ENCODE peak calls at places on chromosomes 7 and 10, in four cellular contexts. One of them, this sample, is unnamed.

GRCh38 chr10:132479024-132479602 is 58.5 kb upstream of the INPP5A start:
- DNase-seq in activated CD8-positive, alpha-beta T cell treated with anti-CD3 and anti-CD28 coated beads for 36 hours: no peak
- DNase-seq in kidney glomerular epithelial cell: no peak
- DNase-seq in GM23248: no peak
- DNase-seq in this sample: peak

GRCh38 chr10:127694580-127695193 is 42.3 kb upstream of the FOXI2 start:
- DNase-seq in kidney glomerular epithelial cell: no peak
- DNase-seq in activated CD8-positive, alpha-beta T cell treated with anti-CD3 and anti-CD28 coated beads for 36 hours: peak
- DNase-seq in GM23248: peak
- DNase-seq in this sample: no peak

GRCh38 chr7:102874966-102875365 is 37.8 kb upstream of the LRRC17 start:
- DNase-seq in kidney glomerular epithelial cell: no peak
- DNase-seq in GM23248: peak
- DNase-seq in activated CD8-positive, alpha-beta T cell treated with anti-CD3 and anti-CD28 coated beads for 36 hours: no peak
- DNase-seq in this sample: no peak

GRCh38 chr7:134068670-134069069 is 58.5 kb upstream of the LRGUK start:
- DNase-seq in GM23248: no peak
- DNase-seq in activated CD8-positive, alpha-beta T cell treated with anti-CD3 and anti-CD28 coated beads for 36 hours: no peak
- DNase-seq in kidney glomerular epithelial cell: no peak
- DNase-seq in this sample: no peak

GRCh38 chr10:83677795-83678194 is 461.5 kb upstream of the GHITM start:
- DNase-seq in kidney glomerular epithelial cell: no peak
- DNase-seq in activated CD8-positive, alpha-beta T cell treated with anti-CD3 and anti-CD28 coated beads for 36 hours: no peak
- DNase-seq in GM23248: no peak
- DNase-seq in this sample: no peak

GRCh38 chr7:143318661-143319060 is 2.8 kb downstream of the CLCN1 start:
- DNase-seq in GM23248: peak
- DNase-seq in kidney glomerular epithelial cell: no peak
- DNase-seq in activated CD8-positive, alpha-beta T cell treated with anti-CD3 and anti-CD28 coated beads for 36 hours: no peak
- DNase-seq in this sample: peak

GRCh38 chr10:74912674-74913073 is 86.3 kb downstream of the KAT6B start:
- DNase-seq in kidney glomerular epithelial cell: no peak
- DNase-seq in activated CD8-positive, alpha-beta T cell treated with anti-CD3 and anti-CD28 coated beads for 36 hours: no peak
- DNase-seq in GM23248: no peak
- DNase-seq in this sample: peak

GRCh38 chr10:52256832-52257691 is 57.0 kb upstream of the DKK1 start:
- DNase-seq in kidney glomerular epithelial cell: no peak
- DNase-seq in activated CD8-positive, alpha-beta T cell treated with anti-CD3 and anti-CD28 coated beads for 36 hours: no peak
- DNase-seq in GM23248: peak
- DNase-seq in this sample: no peak

GRCh38 chr7:142874409-142874808 is 11.1 kb downstream of the TRPV6 start:
- DNase-seq in GM23248: no peak
- DNase-seq in kidney glomerular epithelial cell: no peak
- DNase-seq in activated CD8-positive, alpha-beta T cell treated with anti-CD3 and anti-CD28 coated beads for 36 hours: no peak
- DNase-seq in this sample: no peak

GRCh38 chr7:47807756-47808155 is 140.5 kb downstream of the PKD1L1 start:
- DNase-seq in kidney glomerular epithelial cell: no peak
- DNase-seq in activated CD8-positive, alpha-beta T cell treated with anti-CD3 and anti-CD28 coated beads for 36 hours: peak
- DNase-seq in GM23248: no peak
- DNase-seq in this sample: no peak

GRCh38 chr7:23276381-23276780 is 22.8 kb upstream of the MALSU1 start:
- DNase-seq in GM23248: peak
- DNase-seq in kidney glomerular epithelial cell: no peak
- DNase-seq in activated CD8-positive, alpha-beta T cell treated with anti-CD3 and anti-CD28 coated beads for 36 hours: peak
- DNase-seq in this sample: no peak

GRCh38 chr10:21363087-21363752 is 162.3 kb downstream of the SKIDA1 start:
- DNase-seq in activated CD8-positive, alpha-beta T cell treated with anti-CD3 and anti-CD28 coated beads for 36 hours: no peak
- DNase-seq in GM23248: no peak
- DNase-seq in kidney glomerular epithelial cell: no peak
- DNase-seq in this sample: no peak

GRCh38 chr10:13834581-13835286 is 248.0 kb downstream of the PRPF18 start:
- DNase-seq in kidney glomerular epithelial cell: no peak
- DNase-seq in activated CD8-positive, alpha-beta T cell treated with anti-CD3 and anti-CD28 coated beads for 36 hours: no peak
- DNase-seq in GM23248: no peak
- DNase-seq in this sample: no peak

GRCh38 chr7:30136339-30136738 is 1.6 kb downstream of the MTURN start:
- DNase-seq in activated CD8-positive, alpha-beta T cell treated with anti-CD3 and anti-CD28 coated beads for 36 hours: no peak
- DNase-seq in kidney glomerular epithelial cell: no peak
- DNase-seq in GM23248: no peak
- DNase-seq in this sample: peak

GRCh38 chr7:131109757-131110293 is 217.9 kb upstream of the MKLN1 start:
- DNase-seq in activated CD8-positive, alpha-beta T cell treated with anti-CD3 and anti-CD28 coated beads for 36 hours: peak
- DNase-seq in GM23248: peak
- DNase-seq in kidney glomerular epithelial cell: peak
- DNase-seq in this sample: peak

GRCh38 chr10:111116762-111117445 is 40.1 kb downstream of the ADRA2A start:
- DNase-seq in kidney glomerular epithelial cell: no peak
- DNase-seq in activated CD8-positive, alpha-beta T cell treated with anti-CD3 and anti-CD28 coated beads for 36 hours: no peak
- DNase-seq in GM23248: no peak
- DNase-seq in this sample: no peak

GRCh38 chr7:48090095-48090805 is 1.2 kb downstream of the UPP1 start:
- DNase-seq in kidney glomerular epithelial cell: no peak
- DNase-seq in GM23248: peak
- DNase-seq in activated CD8-positive, alpha-beta T cell treated with anti-CD3 and anti-CD28 coated beads for 36 hours: no peak
- DNase-seq in this sample: peak

GRCh38 chr7:155769701-155770100 is 42.6 kb downstream of the SHH start:
- DNase-seq in kidney glomerular epithelial cell: peak
- DNase-seq in activated CD8-positive, alpha-beta T cell treated with anti-CD3 and anti-CD28 coated beads for 36 hours: no peak
- DNase-seq in GM23248: peak
- DNase-seq in this sample: no peak

GRCh38 chr7:125934539-125934938 is 1004.9 kb upstream of the POT1 start:
- DNase-seq in activated CD8-positive, alpha-beta T cell treated with anti-CD3 and anti-CD28 coated beads for 36 hours: no peak
- DNase-seq in kidney glomerular epithelial cell: no peak
- DNase-seq in GM23248: no peak
- DNase-seq in this sample: no peak

GRCh38 chr10:32955299-32955772 is 2.7 kb downstream of the ITGB1 start:
- DNase-seq in kidney glomerular epithelial cell: no peak
- DNase-seq in activated CD8-positive, alpha-beta T cell treated with anti-CD3 and anti-CD28 coated beads for 36 hours: no peak
- DNase-seq in GM23248: no peak
- DNase-seq in this sample: no peak

GRCh38 chr7:137774793-137775201 is 72.0 kb downstream of the DGKI start:
- DNase-seq in kidney glomerular epithelial cell: peak
- DNase-seq in GM23248: peak
- DNase-seq in activated CD8-positive, alpha-beta T cell treated with anti-CD3 and anti-CD28 coated beads for 36 hours: peak
- DNase-seq in this sample: no peak

GRCh38 chr7:121366852-121367431 is 29.2 kb downstream of the FAM3C start:
- DNase-seq in GM23248: peak
- DNase-seq in activated CD8-positive, alpha-beta T cell treated with anti-CD3 and anti-CD28 coated beads for 36 hours: peak
- DNase-seq in kidney glomerular epithelial cell: peak
- DNase-seq in this sample: no peak

GRCh38 chr10:3104251-3104918 is 37.0 kb downstream of the PFKP start:
- DNase-seq in GM23248: no peak
- DNase-seq in activated CD8-positive, alpha-beta T cell treated with anti-CD3 and anti-CD28 coated beads for 36 hours: no peak
- DNase-seq in kidney glomerular epithelial cell: no peak
- DNase-seq in this sample: no peak

GRCh38 chr7:112080441-112080840 is 125.8 kb downstream of the DOCK4 start:
- DNase-seq in kidney glomerular epithelial cell: peak
- DNase-seq in activated CD8-positive, alpha-beta T cell treated with anti-CD3 and anti-CD28 coated beads for 36 hours: no peak
- DNase-seq in GM23248: peak
- DNase-seq in this sample: peak

GRCh38 chr10:123556736-123557135 is 109.4 kb upstream of the GPR26 start:
- DNase-seq in activated CD8-positive, alpha-beta T cell treated with anti-CD3 and anti-CD28 coated beads for 36 hours: no peak
- DNase-seq in kidney glomerular epithelial cell: no peak
- DNase-seq in GM23248: no peak
- DNase-seq in this sample: no peak

This sample was measured in osteoblast.